ENCODE peak calls at places on chromosomes 7 and 10, in ten cellular contexts. One of them, this sample, is unnamed.
A peak's percentile ranks its signal among the peaks of the same experiment; 100 is the strongest.

GRCh38 chr7:131517218-131517923 is 39.1 kb downstream of the PODXL start:
- DNase-seq in stimulated activated CD4-positive, alpha-beta T cell treated with anti-CD3 and anti-CD28 coated beads, Interleukin-15, amount 100 ng/mL, for 1 hour: no peak
- DNase-seq in gastrocnemius medialis: no peak
- DNase-seq in fibroblast of lung: no peak
- DNase-seq in naive thymus-derived CD8-positive, alpha-beta T cell: no peak
- DNase-seq in activated gamma-delta T cell treated with anti-CD3 and anti-CD28 coated beads, Interleukin-2, amount 50 U/mL, for 16 hours: no peak
- DNase-seq in NCI-H1436: no peak
- DNase-seq in NB4: peak; percentile 69
- DNase-seq in breast epithelium: no peak
- DNase-seq in head of caudate nucleus: no peak
- DNase-seq in this sample: no peak

GRCh38 chr10:92915892-92916291 is 67.6 kb downstream of the EXOC6 start:
- DNase-seq in naive thymus-derived CD8-positive, alpha-beta T cell: no peak
- DNase-seq in stimulated activated CD4-positive, alpha-beta T cell treated with anti-CD3 and anti-CD28 coated beads, Interleukin-15, amount 100 ng/mL, for 1 hour: no peak
- DNase-seq in breast epithelium: no peak
- DNase-seq in fibroblast of lung: no peak
- DNase-seq in gastrocnemius medialis: no peak
- DNase-seq in head of caudate nucleus: no peak
- DNase-seq in activated gamma-delta T cell treated with anti-CD3 and anti-CD28 coated beads, Interleukin-2, amount 50 U/mL, for 16 hours: no peak
- DNase-seq in NCI-H1436: no peak
- DNase-seq in NB4: no peak
- DNase-seq in this sample: no peak

GRCh38 chr7:137445998-137446397 is 102.5 kb upstream of the PTN start:
- DNase-seq in head of caudate nucleus: no peak
- DNase-seq in breast epithelium: no peak
- DNase-seq in gastrocnemius medialis: no peak
- DNase-seq in stimulated activated CD4-positive, alpha-beta T cell treated with anti-CD3 and anti-CD28 coated beads, Interleukin-15, amount 100 ng/mL, for 1 hour: no peak
- DNase-seq in fibroblast of lung: no peak
- DNase-seq in NCI-H1436: no peak
- DNase-seq in activated gamma-delta T cell treated with anti-CD3 and anti-CD28 coated beads, Interleukin-2, amount 50 U/mL, for 16 hours: no peak
- DNase-seq in NB4: no peak
- DNase-seq in naive thymus-derived CD8-positive, alpha-beta T cell: no peak
- DNase-seq in this sample: no peak

GRCh38 chr7:30996261-30996660 is 32.5 kb downstream of the GHRHR start:
- DNase-seq in head of caudate nucleus: no peak
- DNase-seq in activated gamma-delta T cell treated with anti-CD3 and anti-CD28 coated beads, Interleukin-2, amount 50 U/mL, for 16 hours: no peak
- DNase-seq in NCI-H1436: no peak
- DNase-seq in fibroblast of lung: no peak
- DNase-seq in stimulated activated CD4-positive, alpha-beta T cell treated with anti-CD3 and anti-CD28 coated beads, Interleukin-15, amount 100 ng/mL, for 1 hour: no peak
- DNase-seq in NB4: peak; percentile 88
- DNase-seq in breast epithelium: no peak
- DNase-seq in gastrocnemius medialis: no peak
- DNase-seq in naive thymus-derived CD8-positive, alpha-beta T cell: no peak
- DNase-seq in this sample: no peak

GRCh38 chr10:124524991-124525653 is 63.5 kb downstream of the LHPP start:
- DNase-seq in fibroblast of lung: no peak
- DNase-seq in NCI-H1436: no peak
- DNase-seq in NB4: no peak
- DNase-seq in head of caudate nucleus: no peak
- DNase-seq in naive thymus-derived CD8-positive, alpha-beta T cell: no peak
- DNase-seq in stimulated activated CD4-positive, alpha-beta T cell treated with anti-CD3 and anti-CD28 coated beads, Interleukin-15, amount 100 ng/mL, for 1 hour: no peak
- DNase-seq in gastrocnemius medialis: peak; percentile 82
- DNase-seq in activated gamma-delta T cell treated with anti-CD3 and anti-CD28 coated beads, Interleukin-2, amount 50 U/mL, for 16 hours: no peak
- DNase-seq in breast epithelium: no peak
- DNase-seq in this sample: no peak

GRCh38 chr10:60032723-60033122 is 126.4 kb upstream of the CCDC6 start:
- DNase-seq in NCI-H1436: peak; percentile 62
- DNase-seq in head of caudate nucleus: no peak
- DNase-seq in activated gamma-delta T cell treated with anti-CD3 and anti-CD28 coated beads, Interleukin-2, amount 50 U/mL, for 16 hours: peak; percentile 10
- DNase-seq in breast epithelium: no peak
- DNase-seq in stimulated activated CD4-positive, alpha-beta T cell treated with anti-CD3 and anti-CD28 coated beads, Interleukin-15, amount 100 ng/mL, for 1 hour: no peak
- DNase-seq in NB4: peak; percentile 92
- DNase-seq in naive thymus-derived CD8-positive, alpha-beta T cell: no peak
- DNase-seq in gastrocnemius medialis: peak; percentile 67
- DNase-seq in fibroblast of lung: peak; percentile 37
- DNase-seq in this sample: no peak

GRCh38 chr7:2242541-2243482 is 786 bp downstream of the NUDT1 start:
- DNase-seq in activated gamma-delta T cell treated with anti-CD3 and anti-CD28 coated beads, Interleukin-2, amount 50 U/mL, for 16 hours: no peak
- DNase-seq in naive thymus-derived CD8-positive, alpha-beta T cell: no peak
- DNase-seq in fibroblast of lung: peak; percentile 29
- DNase-seq in stimulated activated CD4-positive, alpha-beta T cell treated with anti-CD3 and anti-CD28 coated beads, Interleukin-15, amount 100 ng/mL, for 1 hour: no peak
- DNase-seq in breast epithelium: no peak
- DNase-seq in head of caudate nucleus: no peak
- DNase-seq in NCI-H1436: no peak
- DNase-seq in NB4: peak; percentile 70
- DNase-seq in gastrocnemius medialis: no peak
- DNase-seq in this sample: no peak

GRCh38 chr7:21041666-21042065 is 255.0 kb upstream of the SP8 start:
- DNase-seq in naive thymus-derived CD8-positive, alpha-beta T cell: no peak
- DNase-seq in stimulated activated CD4-positive, alpha-beta T cell treated with anti-CD3 and anti-CD28 coated beads, Interleukin-15, amount 100 ng/mL, for 1 hour: no peak
- DNase-seq in NB4: no peak
- DNase-seq in head of caudate nucleus: no peak
- DNase-seq in fibroblast of lung: no peak
- DNase-seq in breast epithelium: no peak
- DNase-seq in gastrocnemius medialis: no peak
- DNase-seq in activated gamma-delta T cell treated with anti-CD3 and anti-CD28 coated beads, Interleukin-2, amount 50 U/mL, for 16 hours: no peak
- DNase-seq in NCI-H1436: no peak
- DNase-seq in this sample: no peak

GRCh38 chr10:73969224-73969811 is 28.6 kb upstream of the VCL start:
- DNase-seq in gastrocnemius medialis: no peak
- DNase-seq in stimulated activated CD4-positive, alpha-beta T cell treated with anti-CD3 and anti-CD28 coated beads, Interleukin-15, amount 100 ng/mL, for 1 hour: no peak
- DNase-seq in breast epithelium: no peak
- DNase-seq in fibroblast of lung: no peak
- DNase-seq in head of caudate nucleus: no peak
- DNase-seq in activated gamma-delta T cell treated with anti-CD3 and anti-CD28 coated beads, Interleukin-2, amount 50 U/mL, for 16 hours: no peak
- DNase-seq in naive thymus-derived CD8-positive, alpha-beta T cell: no peak
- DNase-seq in NB4: no peak
- DNase-seq in NCI-H1436: no peak
- DNase-seq in this sample: no peak